ENCODE peak calls at places on chromosomes 2 and 18, in ten cellular contexts. P is left kidney, I is left colon, U is Calu3, O is NB4, N is WTC11, Z is K562, Y is DMS79 treated with DMSO at 0.1 percent for 48 hours, S is M059J, G is T-helper 17 cell. J is an unnamed sample.

GRCh38 chr2:118565816-118566540 is 281.5 kb downstream of the EN1 start:
- DNase-seq in P (no peak), Z (no peak), Y (no peak), G (no peak), I (no peak), O (no peak), U (no peak), S (no peak), N (no peak), J (no peak)

GRCh38 chr2:10286216-10287037 is 16.3 kb upstream of the HPCAL1 start:
- DNase-seq in P (no peak), N (no peak), G (no peak), Z (no peak), Y (peak), I (peak), S (peak), O (no peak), U (no peak), J (no peak)

GRCh38 chr2:120287183-120288015 is 34.7 kb downstream of the RALB start:
- DNase-seq in P (no peak), O (peak), G (no peak), U (peak), N (no peak), S (peak), I (no peak), Y (no peak), Z (no peak), J (no peak)

GRCh38 chr2:232415736-232416520 is 9.3 kb downstream of the ALPG start:
- DNase-seq in U (peak), O (no peak), S (no peak), N (no peak), G (no peak), Y (no peak), I (no peak), P (no peak), Z (no peak), J (no peak)

GRCh38 chr2:143357956-143358355 is 228.7 kb downstream of the ARHGAP15 start:
- DNase-seq in U (no peak), G (no peak), S (no peak), N (peak), P (no peak), O (no peak), Y (no peak), I (no peak), Z (no peak), J (peak)

GRCh38 chr2:171319164-171319810 is 114.5 kb downstream of the METTL8 start:
- DNase-seq in S (peak), G (peak), O (no peak), Z (no peak), N (no peak), P (no peak), Y (no peak), I (no peak), U (no peak), J (no peak)

GRCh38 chr18:57792741-57793629 is 10.1 kb downstream of the ATP8B1 start:
- DNase-seq in O (no peak), P (no peak), G (no peak), Z (no peak), Y (no peak), U (no peak), N (no peak), S (no peak), I (no peak), J (no peak)

GRCh38 chr2:36696533-36696932 is at the start of gene VIT:
- DNase-seq in I (no peak), S (peak), Z (no peak), N (no peak), Y (no peak), U (no peak), P (no peak), O (peak), G (no peak), J (no peak)

GRCh38 chr2:69138247-69138754 is 125.3 kb downstream of the ANTXR1 start:
- DNase-seq in G (no peak), Y (no peak), S (peak), O (no peak), P (no peak), I (no peak), N (no peak), U (peak), Z (no peak), J (no peak)

GRCh38 chr2:71510196-71510807 is 56.9 kb downstream of the DYSF start:
- DNase-seq in O (peak), S (peak), P (peak), G (peak), U (peak), Y (peak), Z (peak), N (peak), I (peak), J (peak)

GRCh38 chr18:32906506-32907214 is 133.8 kb upstream of the KLHL14 start:
- DNase-seq in O (peak), N (no peak), Z (no peak), Y (no peak), U (no peak), S (peak), P (no peak), I (no peak), G (no peak), J (no peak)

GRCh38 chr2:46377287-46377605 is 80.0 kb downstream of the EPAS1 start:
- DNase-seq in I (no peak), N (no peak), U (no peak), G (no peak), Y (no peak), Z (peak), O (no peak), P (no peak), S (no peak), J (peak)

GRCh38 chr18:77131100-77131651 is 1.4 kb downstream of the MBP start:
- DNase-seq in O (peak), P (peak), Y (no peak), U (peak), G (peak), N (no peak), I (peak), Z (no peak), S (peak), J (no peak)